ENCODE peak calls at places on chromosomes 7 and 10, in six cellular contexts. D, Z, I, Y, G and K are unnamed samples. For H3K4me1, the result is how much of the 10 kb centered on the place peaks cover.

GRCh38 chr10:20748551-20748950 is 148.6 kb downstream of the NEBL start:
- DNase-seq in D (no peak), Z (no peak), I (no peak), Y (no peak), G (no peak), K (no peak)

GRCh38 chr7:100673942-100674431 is 447 bp downstream of the GNB2 start:
- DNase-seq in D (peak), Z (peak), I (no peak), Y (peak), G (no peak), K (peak)

GRCh38 chr10:86390337-86391120 is 23.9 kb upstream of the GRID1 start:
- DNase-seq in D (no peak), Z (no peak), I (no peak), Y (peak), G (no peak), K (no peak)

GRCh38 chr7:11458736-11459483 is 373.1 kb downstream of the THSD7A start:
- DNase-seq in D (no peak), Z (no peak), I (peak), Y (no peak), G (no peak), K (no peak)

GRCh38 chr7:112193915-112194502 is 12.2 kb downstream of the DOCK4 start:
- DNase-seq in D (no peak), Z (no peak), I (no peak), Y (no peak), G (no peak), K (no peak)

GRCh38 chr10:108452483-108453060 is 1288.1 kb upstream of the SORCS1 start:
- DNase-seq in D (no peak), Z (no peak), I (no peak), Y (no peak), G (no peak), K (no peak)

GRCh38 chr10:117464176-117464575 is 78.4 kb upstream of the EMX2 start:
- DNase-seq in D (no peak), Z (no peak), I (no peak), Y (no peak), G (no peak), K (no peak)

GRCh38 chr10:132021504-132022143 is 39.9 kb upstream of the BNIP3 start:
- DNase-seq in D (no peak), Z (no peak), I (no peak), Y (no peak), G (no peak), K (no peak)

GRCh38 chr7:91287685-91288084 is 23.5 kb downstream of the FZD1 start:
- DNase-seq in D (no peak), Z (peak), I (no peak), Y (no peak), G (no peak), K (no peak)

GRCh38 chr10:2137549-2138174 is 400.3 kb upstream of the ADARB2 start:
- DNase-seq in D (no peak), Z (no peak), I (no peak), Y (peak), G (no peak), K (no peak)

GRCh38 chr7:27095050-27095896 is 527 bp downstream of the HOXA1 start:
- DNase-seq in D (no peak), Z (no peak), I (no peak), Y (peak), G (no peak), K (no peak)

GRCh38 chr7:74544706-74545469 is 91.2 kb downstream of the GTF2IRD1 start:
- DNase-seq in D (peak), Z (no peak), I (peak), Y (peak), G (no peak), K (no peak)

GRCh38 chr10:67790534-67791408 is 47.2 kb downstream of the DNAJC12 start:
- DNase-seq in D (no peak), Z (no peak), I (no peak), Y (peak), G (peak), K (no peak)

GRCh38 chr7:26474596-26474995 is 182.9 kb downstream of the SNX10 start:
- DNase-seq in D (no peak), Z (no peak), I (no peak), Y (no peak), G (no peak), K (no peak)

GRCh38 chr10:5585517-5586222 is 60.9 kb downstream of the CALML3 start:
- DNase-seq in D (no peak), Z (no peak), I (no peak), Y (no peak), G (no peak), K (no peak)

GRCh38 chr10:93461124-93461806 is 20.9 kb downstream of the MYOF start:
- DNase-seq in D (no peak), Z (no peak), I (no peak), Y (peak), G (no peak), K (no peak)

GRCh38 chr7:35823440-35823839 is 22.6 kb downstream of the SEPTIN7 start:
- DNase-seq in D (no peak), Z (no peak), I (no peak), Y (no peak), G (no peak), K (no peak)

GRCh38 chr7:35825984-35826383 is 25.1 kb downstream of the SEPTIN7 start:
- DNase-seq in D (no peak), Z (no peak), I (no peak), Y (no peak), G (no peak), K (no peak)

GRCh38 chr7:35831208-35831607 is 30.4 kb downstream of the SEPTIN7 start:
- DNase-seq in D (no peak), Z (no peak), I (no peak), Y (no peak), G (no peak), K (no peak)

GRCh38 chr7:35826751-35827150 is 25.9 kb downstream of the SEPTIN7 start:
- DNase-seq in D (no peak), Z (no peak), I (no peak), Y (no peak), G (no peak), K (no peak)

DNA sequence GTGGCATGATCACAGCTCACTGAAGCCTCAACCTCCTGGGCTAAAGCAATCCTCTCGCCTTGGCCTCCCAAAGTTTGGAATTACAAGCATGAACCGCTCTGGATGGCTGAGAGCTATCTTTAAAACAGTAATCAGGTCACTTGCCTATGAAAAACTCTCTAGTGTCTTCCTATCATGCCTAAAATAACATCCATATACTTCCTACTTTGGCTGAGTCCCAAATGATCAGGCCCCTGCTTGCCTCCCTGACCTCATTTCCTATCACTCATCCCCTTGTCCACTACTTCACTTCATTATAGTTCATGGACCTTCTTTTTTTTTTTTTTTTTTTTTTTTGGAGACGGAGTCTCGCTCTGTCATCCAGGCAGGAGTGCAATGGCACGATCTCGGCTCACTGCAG is 28.0 kb downstream of the SEPTIN7 start:
- DNase-seq in D (no peak), Z (no peak), I (no peak), Y (no peak), G (no peak), K (no peak)
- H3K4me1 ChIP-seq in D (under half), Z (under half), I (under half), Y (under half), G (under half), K (half or more)

GRCh38 chr7:149261829-149262617 is at the start of gene ZNF783:
- DNase-seq in D (peak), Z (peak), I (peak), Y (peak), G (peak), K (peak)
- TF ChIP-seq CTCF in D (peak), Z (peak), I (peak), Y (peak), G (peak), K (peak)

GRCh38 chr7:47940482-47941001 is 7.7 kb downstream of the PKD1L1 start:
- DNase-seq in D (no peak), Z (no peak), I (no peak), Y (no peak), G (no peak), K (no peak)

GRCh38 chr7:47944536-47945260 is 3.6 kb downstream of the PKD1L1 start:
- DNase-seq in D (no peak), Z (no peak), I (no peak), Y (no peak), G (no peak), K (no peak)

GRCh38 chr7:47943676-47944474 is 4.4 kb downstream of the PKD1L1 start:
- DNase-seq in D (no peak), Z (no peak), I (no peak), Y (no peak), G (no peak), K (no peak)

GRCh38 chr7:47941136-47941844 is 7.0 kb downstream of the PKD1L1 start:
- DNase-seq in D (no peak), Z (peak), I (no peak), Y (no peak), G (peak), K (peak)

GRCh38 chr7:47942132-47942531 is 6.1 kb downstream of the PKD1L1 start:
- DNase-seq in D (no peak), Z (no peak), I (no peak), Y (no peak), G (no peak), K (no peak)
- H3K27ac ChIP-seq in D (no peak), Z (peak), I (no peak), Y (no peak), G (peak), K (peak)

DNA sequence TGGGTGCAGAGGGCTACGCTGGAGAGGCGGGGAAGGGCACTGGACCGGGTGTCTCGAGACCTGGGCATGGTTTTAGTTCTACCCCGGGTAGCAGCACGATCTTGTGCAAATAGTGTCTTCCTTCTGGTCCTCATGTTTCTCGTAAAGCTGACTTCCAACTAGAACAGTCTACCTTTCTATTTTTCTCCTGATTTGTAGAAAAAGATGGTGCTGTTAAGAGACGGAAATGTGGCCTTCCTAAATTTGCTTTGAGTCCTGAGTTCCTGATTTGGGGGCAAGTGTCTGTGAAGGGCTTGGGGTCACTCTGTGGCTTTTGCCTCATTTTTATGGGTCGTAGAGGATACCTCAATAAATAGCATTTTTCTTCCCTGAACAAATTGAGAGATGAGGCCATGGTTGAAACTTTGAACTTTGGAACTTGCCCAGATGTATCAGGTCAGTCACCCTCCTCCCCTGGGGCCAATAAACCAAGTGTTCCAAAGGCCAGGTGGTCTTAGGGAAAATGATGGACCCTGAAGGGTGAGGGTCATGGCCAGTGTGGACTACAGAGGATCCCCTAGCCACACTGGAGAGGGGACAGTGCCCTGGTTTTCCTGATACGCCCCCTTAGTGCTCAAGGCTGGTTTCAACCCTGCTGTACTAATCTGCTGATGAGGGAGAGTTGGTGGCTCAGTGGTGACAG is 45.2 kb downstream of the GRK5 start:
- DNase-seq in D (no peak), Z (no peak), I (no peak), Y (no peak), G (no peak), K (no peak)
- H3K4me1 ChIP-seq in D (under half), Z (under half), I (under half), Y (under half), G (under half), K (under half)

DNA sequence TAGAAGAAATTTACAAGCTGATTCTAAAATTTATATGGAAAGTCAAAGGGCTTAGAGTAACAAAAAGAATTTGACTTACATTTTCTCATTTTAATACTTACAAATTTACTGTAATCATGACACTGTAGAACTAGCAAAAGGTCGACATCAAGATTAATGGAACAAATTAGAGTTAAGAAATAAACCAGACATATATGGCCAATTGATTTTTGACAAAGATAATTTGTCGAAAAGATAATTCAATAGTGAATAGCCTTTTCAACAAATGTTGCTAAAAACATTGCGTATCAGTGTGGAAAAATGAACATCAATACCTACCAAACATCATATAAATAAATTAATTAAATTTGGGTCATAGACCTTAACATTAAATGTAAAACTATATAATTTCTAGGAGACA is 955.5 kb upstream of the AUTS2 start:
- DNase-seq in D (no peak), Z (no peak), I (no peak), Y (no peak), G (no peak), K (no peak)
- TF ChIP-seq CTCF in D (no peak), Z (no peak), I (no peak), Y (no peak), G (no peak), K (no peak)

DNA sequence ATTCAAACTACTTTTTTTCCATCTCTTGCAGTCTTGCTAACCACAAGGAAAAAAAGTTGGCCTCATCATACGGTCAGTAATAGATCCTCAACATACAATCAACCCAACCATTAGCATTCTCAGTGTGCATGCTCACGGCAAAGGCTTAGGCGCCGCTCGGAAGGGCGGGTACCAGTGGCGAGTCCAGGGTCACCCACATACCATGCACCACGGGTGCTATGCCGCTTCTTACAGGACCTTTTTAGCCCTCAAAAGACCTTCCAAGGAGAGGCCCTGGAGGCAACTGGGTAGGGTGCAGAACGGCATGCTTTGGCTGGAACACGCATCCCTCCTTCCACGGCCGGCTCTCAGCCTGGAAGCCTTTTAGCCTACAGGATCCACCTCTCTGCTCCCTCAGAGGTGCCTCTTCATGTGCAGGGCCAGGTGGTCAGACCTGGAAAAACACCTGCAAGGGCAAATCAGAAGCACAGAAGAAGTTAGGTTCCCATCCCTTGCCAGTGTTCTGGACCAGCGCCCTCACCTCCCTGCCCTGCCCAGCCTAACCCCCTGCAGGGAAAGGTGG is 5.8 kb downstream of the KLF6 start:
- DNase-seq in D (no peak), Z (no peak), I (no peak), Y (no peak), G (no peak), K (no peak)
- H3K27ac ChIP-seq in D (no peak), Z (peak), I (peak), Y (no peak), G (peak), K (peak)

GRCh38 chr7:130943981-130944380 is 210.0 kb upstream of the KLF14 start:
- DNase-seq in D (no peak), Z (no peak), I (no peak), Y (no peak), G (no peak), K (no peak)
- H3K4me1 ChIP-seq in D (half or more), Z (under half), I (under half), Y (half or more), G (under half), K (under half)

DNA sequence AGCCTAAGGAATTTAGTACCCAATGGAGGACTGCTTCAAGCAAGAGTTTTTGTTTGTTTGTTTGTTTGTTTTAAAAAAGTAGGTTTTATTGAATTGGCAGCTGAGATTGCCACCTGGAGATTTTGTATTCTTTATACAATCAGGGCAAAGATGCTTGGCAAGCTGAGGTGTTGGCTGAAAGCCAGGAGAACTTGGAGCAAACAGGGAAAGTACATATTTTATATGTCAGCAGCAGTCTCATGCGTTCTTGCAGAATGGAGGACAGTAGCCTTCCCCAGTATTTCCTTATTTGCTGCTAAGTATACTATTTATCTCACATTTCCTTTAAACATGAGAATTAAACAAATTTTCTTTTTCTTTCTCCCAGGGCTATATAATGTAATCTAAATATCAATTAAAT is 22.6 kb upstream of the ICA1 start:
- DNase-seq in D (no peak), Z (no peak), I (peak), Y (no peak), G (no peak), K (no peak)
- TF ChIP-seq CTCF in D (no peak), Z (no peak), I (no peak), Y (no peak), G (no peak), K (no peak)

GRCh38 chr7:90248706-90249105 is 3.7 kb downstream of the CFAP69 start:
- DNase-seq in D (no peak), Z (no peak), I (no peak), Y (no peak), G (no peak), K (no peak)

GRCh38 chr7:90246184-90246583 is 1.2 kb downstream of the CFAP69 start:
- DNase-seq in D (no peak), Z (no peak), I (no peak), Y (no peak), G (no peak), K (no peak)

GRCh38 chr7:90256778-90257177 is 11.8 kb downstream of the CFAP69 start:
- DNase-seq in D (no peak), Z (no peak), I (no peak), Y (no peak), G (no peak), K (no peak)

GRCh38 chr7:90250601-90251303 is 5.8 kb downstream of the CFAP69 start:
- DNase-seq in D (no peak), Z (no peak), I (no peak), Y (no peak), G (peak), K (no peak)

GRCh38 chr7:90251304-90251635 is 6.3 kb downstream of the CFAP69 start:
- DNase-seq in D (no peak), Z (no peak), I (no peak), Y (no peak), G (no peak), K (no peak)
- H3K27ac ChIP-seq in D (no peak), Z (no peak), I (no peak), Y (no peak), G (peak), K (no peak)